ENCODE peak calls at places on chromosome 20, in nine cellular contexts. G is GM06990; B is GM13976; X is body of pancreas; R is CD8-positive, alpha-beta T cell; J is mucosa of descending colon; N is lower lobe of right lung; V is fibroblast of lung; O is pancreas. E is an unnamed sample.
A peak's percentile ranks its signal among the peaks of the same experiment; 100 is the strongest.

GRCh38 chr20:50992733-50993457 is 30.0 kb downstream of the KCNG1 start:
- DNase-seq in B (peak; percentile 65), J (no peak), O (no peak), R (peak; percentile 41), N (no peak), X (no peak), G (no peak), V (peak; percentile 75), E (peak; percentile 53)

GRCh38 chr20:49420292-49420691 is 62.2 kb downstream of the KCNB1 start:
- DNase-seq in G (no peak), X (no peak), R (no peak), J (no peak), V (no peak), B (no peak), O (no peak), N (no peak), E (no peak)

GRCh38 chr20:31587545-31588389 is 17.3 kb upstream of the ID1 start:
- DNase-seq in X (peak; percentile 49), O (no peak), R (no peak), V (peak; percentile 43), G (no peak), N (peak; percentile 65), J (peak; percentile 71), B (peak; percentile 73), E (no peak)

GRCh38 chr20:38084425-38084951 is 50.9 kb downstream of the RPRD1B start:
- DNase-seq in G (no peak), V (peak; percentile 86), R (no peak), X (no peak), B (no peak), O (no peak), N (no peak), J (no peak), E (no peak)

GRCh38 chr20:31811198-31811597 is 8.0 kb upstream of the MYLK2 start:
- DNase-seq in O (no peak), G (no peak), J (no peak), B (no peak), R (no peak), V (no peak), X (no peak), N (no peak), E (no peak)

GRCh38 chr20:11248691-11249178 is 574.9 kb upstream of the JAG1 start:
- DNase-seq in B (no peak), R (no peak), O (no peak), N (no peak), G (no peak), J (no peak), V (no peak), X (no peak), E (no peak)

GRCh38 chr20:35283441-35284266 is 918 bp downstream of the EIF6 start:
- DNase-seq in N (no peak), O (no peak), V (no peak), X (no peak), J (no peak), R (no peak), B (no peak), G (no peak), E (peak; percentile 45)

GRCh38 chr20:51284871-51285270 is 257.6 kb downstream of the NFATC2 start:
- DNase-seq in O (no peak), G (no peak), V (no peak), X (no peak), B (no peak), N (no peak), J (no peak), R (no peak), E (no peak)

GRCh38 chr20:16125810-16126209 is 447.4 kb downstream of the KIF16B start:
- DNase-seq in B (no peak), R (no peak), V (no peak), O (no peak), X (no peak), G (no peak), J (no peak), N (no peak), E (no peak)

GRCh38 chr20:60117040-60117439 is 158.8 kb downstream of the CDH26 start:
- DNase-seq in R (no peak), O (no peak), X (no peak), V (no peak), B (no peak), G (no peak), J (no peak), N (no peak), E (no peak)

GRCh38 chr20:61357119-61357518 is 105.1 kb downstream of the CDH4 start:
- DNase-seq in G (no peak), B (no peak), O (no peak), N (no peak), V (no peak), R (no peak), X (no peak), J (no peak), E (no peak)

GRCh38 chr20:62704341-62704948 is 4.2 kb upstream of the NTSR1 start:
- DNase-seq in X (peak; percentile 80), V (peak; percentile 92), J (peak; percentile 64), B (no peak), R (no peak), O (peak; percentile 67), N (peak; percentile 80), G (no peak), E (no peak)

GRCh38 chr20:21548390-21549035 is 34.6 kb upstream of the NKX2-2 start:
- DNase-seq in V (no peak), B (peak; percentile 51), J (no peak), R (peak; percentile 41), G (peak; percentile 64), X (no peak), N (no peak), O (no peak), E (peak; percentile 64)

GRCh38 chr20:52654552-52654951 is 317.6 kb upstream of the TSHZ2 start:
- DNase-seq in X (no peak), J (no peak), R (no peak), V (no peak), G (no peak), B (no peak), O (no peak), N (no peak), E (no peak)

GRCh38 chr20:47441774-47442150 is 59.9 kb upstream of the NCOA3 start:
- DNase-seq in N (no peak), X (no peak), V (no peak), B (no peak), O (no peak), G (no peak), J (no peak), R (no peak), E (no peak)
- TF ChIP-seq CTCF in N (no peak), X (no peak), V (no peak), B (no peak), O (no peak), G (no peak), J (no peak), R (no peak), E (no peak)

DNA sequence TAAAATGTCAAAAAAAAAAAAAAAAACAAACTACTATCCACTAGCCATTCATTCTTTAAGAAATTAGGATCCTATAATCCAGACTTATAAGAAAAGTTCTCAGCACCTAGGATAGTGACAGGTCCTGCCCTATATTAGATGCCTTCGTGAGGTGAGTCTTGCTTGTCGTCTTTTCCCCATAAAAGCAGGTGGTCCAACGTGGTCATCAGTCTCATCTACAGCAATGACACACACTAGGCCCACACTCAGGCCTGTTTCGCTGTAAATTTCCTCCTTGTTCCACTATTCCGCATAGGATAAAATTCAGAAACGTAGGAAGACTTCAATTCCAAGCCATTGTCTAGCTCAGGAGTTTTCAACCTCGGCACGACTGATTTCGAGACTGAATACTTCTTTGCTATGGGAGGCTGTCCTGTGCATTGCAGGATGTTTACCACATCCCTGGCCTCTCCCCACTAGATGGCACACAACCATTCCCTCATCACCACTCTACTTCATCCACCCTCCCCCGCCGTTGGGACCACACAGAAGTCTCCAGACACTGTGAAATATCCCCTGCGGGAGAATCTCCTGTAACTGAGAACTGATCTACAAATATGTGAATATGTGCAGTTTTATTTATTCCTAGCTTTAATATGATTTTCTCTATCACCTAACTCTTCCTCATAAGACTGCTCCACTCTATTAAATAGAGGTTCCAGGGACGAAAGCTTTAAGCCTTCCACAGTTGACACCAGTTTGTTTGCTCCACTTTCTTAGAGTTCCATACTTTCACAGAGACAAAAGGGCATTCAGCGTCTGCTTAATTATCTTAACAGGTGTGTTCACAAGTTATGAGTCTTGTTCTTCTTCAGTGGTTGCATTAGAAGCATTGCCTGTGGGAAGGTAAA is 346.3 kb downstream of the BMP2 start:
- DNase-seq in G (no peak), V (peak; percentile 33), X (peak; percentile 22), O (no peak), B (no peak), R (no peak), N (no peak), J (no peak), E (peak; percentile 5)
- TF ChIP-seq CTCF in G (no peak), V (peak; percentile 46), X (peak; percentile 38), O (no peak), B (no peak), R (no peak), N (peak; percentile 34), J (no peak), E (peak; percentile 44)

GRCh38 chr20:19590382-19590781 is 167.7 kb upstream of the RIN2 start:
- DNase-seq in V (no peak), G (no peak), O (no peak), X (no peak), R (no peak), B (no peak), J (no peak), N (no peak), E (no peak)

GRCh38 chr20:19589731-19590362 is 168.2 kb upstream of the RIN2 start:
- DNase-seq in N (no peak), G (no peak), J (no peak), B (no peak), X (no peak), O (no peak), V (no peak), R (no peak), E (no peak)

GRCh38 chr20:19593762-19594161 is 164.3 kb upstream of the RIN2 start:
- DNase-seq in J (no peak), O (no peak), X (no peak), G (no peak), B (no peak), V (no peak), N (no peak), R (no peak), E (no peak)

GRCh38 chr20:19583532-19584175 is 174.4 kb upstream of the RIN2 start:
- DNase-seq in N (peak; percentile 84), X (peak; percentile 71), B (peak; percentile 79), O (peak; percentile 11), G (peak; percentile 25), R (no peak), V (peak; percentile 5), J (no peak), E (peak; percentile 48)

DNA sequence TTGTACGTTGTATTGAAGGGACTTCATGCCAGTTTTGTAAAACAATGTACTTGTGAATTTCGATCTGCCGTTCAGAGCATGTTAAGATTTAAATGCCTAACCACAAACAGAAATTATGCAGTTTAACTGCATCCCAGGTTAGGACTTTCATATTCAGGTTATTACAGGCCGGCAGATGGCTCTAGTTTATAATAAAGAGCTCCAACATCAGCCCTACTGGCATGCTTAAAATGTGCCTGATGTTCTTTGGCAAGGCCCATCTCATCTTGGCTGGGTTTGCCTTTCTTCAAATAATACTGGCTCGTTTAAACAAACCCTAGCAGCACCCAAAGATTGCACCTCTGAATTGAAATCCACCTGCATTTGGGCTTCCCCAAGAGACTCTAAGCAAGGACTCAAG is 169.3 kb upstream of the RIN2 start:
- DNase-seq in X (no peak), V (no peak), R (no peak), G (no peak), B (no peak), J (no peak), N (no peak), O (no peak), E (no peak)
- TF ChIP-seq CTCF in X (no peak), V (no peak), R (no peak), G (no peak), B (no peak), J (no peak), N (no peak), O (no peak), E (no peak)

GRCh38 chr20:2164421-2164820 is 62.8 kb downstream of the STK35 start:
- DNase-seq in R (no peak), X (no peak), O (no peak), N (no peak), V (no peak), B (no peak), G (no peak), J (no peak), E (no peak)
- TF ChIP-seq CTCF in R (no peak), X (no peak), O (no peak), N (no peak), V (no peak), B (no peak), G (no peak), J (no peak), E (no peak)